ENCODE peak calls at places on chromosomes 11 and 22, in five cellular contexts. U, Z, R, K and N are unnamed samples.

GRCh38 chr11:117668291-117668690 is 128.7 kb downstream of the DSCAML1 start:
- DNase-seq in U (no peak), Z (no peak), R (no peak), K (no peak), N (no peak)

GRCh38 chr22:41779889-41780505 is 20.5 kb upstream of the CCDC134 start:
- DNase-seq in U (no peak), Z (no peak), R (peak; percentile 38), K (no peak), N (no peak)

GRCh38 chr11:94973099-94973968 is at the start of the genes CWC15 and KDM4D:
- DNase-seq in U (peak; percentile 94), Z (peak; percentile 94), R (peak; percentile 98), K (peak; percentile 97), N (peak; percentile 95)

GRCh38 chr22:16960220-16960883 is 47.7 kb downstream of the GAB4 start:
- DNase-seq in U (peak; percentile 5), Z (no peak), R (no peak), K (no peak), N (no peak)

GRCh38 chr22:40204331-40205116 is 26.8 kb downstream of the TNRC6B start:
- DNase-seq in U (no peak), Z (no peak), R (no peak), K (no peak), N (no peak)

GRCh38 chr11:47524200-47524874 is 28.6 kb downstream of the CELF1 start:
- DNase-seq in U (no peak), Z (peak; percentile 8), R (no peak), K (peak; percentile 76), N (peak; percentile 36)

GRCh38 chr11:113572349-113572748 is 97.2 kb upstream of the DRD2 start:
- DNase-seq in U (no peak), Z (no peak), R (no peak), K (no peak), N (no peak)

GRCh38 chr11:76792505-76793264 is 9.5 kb downstream of the TSKU start:
- DNase-seq in U (no peak), Z (no peak), R (peak; percentile 63), K (peak; percentile 49), N (peak; percentile 8)

GRCh38 chr11:121721448-121721847 is 268.7 kb upstream of the SORL1-AS1 start:
- DNase-seq in U (no peak), Z (no peak), R (no peak), K (no peak), N (no peak)

GRCh38 chr11:32141886-32142546 is 51.1 kb downstream of the RCN1 start:
- DNase-seq in U (no peak), Z (no peak), R (no peak), K (no peak), N (no peak)

GRCh38 chr11:19842505-19842904 is 129.9 kb downstream of the NAV2 start:
- DNase-seq in U (no peak), Z (no peak), R (no peak), K (no peak), N (no peak)

GRCh38 chr11:119375629-119376196 is 5.8 kb downstream of the USP2 start:
- DNase-seq in U (peak; percentile 60), Z (no peak), R (no peak), K (peak; percentile 84), N (no peak)

GRCh38 chr11:59106363-59107336 is at the start of gene FAM111B:
- DNase-seq in U (no peak), Z (peak; percentile 93), R (peak; percentile 86), K (peak; percentile 91), N (peak; percentile 86)

GRCh38 chr11:655036-655726 is 18.1 kb downstream of the DRD4 start:
- DNase-seq in U (no peak), Z (no peak), R (no peak), K (no peak), N (no peak)

GRCh38 chr11:6855971-6856542 is 6.8 kb upstream of the OR10A2 start:
- DNase-seq in U (no peak), Z (no peak), R (no peak), K (no peak), N (no peak)

GRCh38 chr11:95325777-95326258 is 94.8 kb upstream of the SESN3 start:
- DNase-seq in U (no peak), Z (no peak), R (no peak), K (no peak), N (no peak)

GRCh38 chr11:85953491-85954143 is 98.4 kb downstream of the CCDC83 start:
- DNase-seq in U (peak; percentile 19), Z (no peak), R (no peak), K (no peak), N (no peak)

GRCh38 chr11:16669799-16670415 is 68.5 kb upstream of the C11orf58 start:
- DNase-seq in U (no peak), Z (no peak), R (no peak), K (no peak), N (no peak)

GRCh38 chr11:35145249-35145648 is 6.3 kb downstream of the CD44 start:
- DNase-seq in U (peak; percentile 30), Z (no peak), R (no peak), K (no peak), N (peak; percentile 50)

GRCh38 chr11:115360186-115360824 is 143.9 kb downstream of the CADM1 start:
- DNase-seq in U (no peak), Z (no peak), R (no peak), K (no peak), N (no peak)

GRCh38 chr11:9396752-9397151 is 12.3 kb downstream of the IPO7 start:
- DNase-seq in U (no peak), Z (no peak), R (no peak), K (no peak), N (no peak)

GRCh38 chr11:70419307-70420007 is 21.1 kb downstream of the CTTN start:
- DNase-seq in U (no peak), Z (no peak), R (no peak), K (no peak), N (no peak)

GRCh38 chr11:70420496-70420895 is 22.2 kb downstream of the CTTN start:
- DNase-seq in U (no peak), Z (no peak), R (no peak), K (no peak), N (no peak)

GRCh38 chr11:70420008-70420464 is 21.7 kb downstream of the CTTN start:
- DNase-seq in U (peak; percentile 94), Z (no peak), R (no peak), K (no peak), N (no peak)

GRCh38 chr11:70422692-70423522 is 24.6 kb downstream of the CTTN start:
- DNase-seq in U (no peak), Z (no peak), R (no peak), K (no peak), N (no peak)

DNA sequence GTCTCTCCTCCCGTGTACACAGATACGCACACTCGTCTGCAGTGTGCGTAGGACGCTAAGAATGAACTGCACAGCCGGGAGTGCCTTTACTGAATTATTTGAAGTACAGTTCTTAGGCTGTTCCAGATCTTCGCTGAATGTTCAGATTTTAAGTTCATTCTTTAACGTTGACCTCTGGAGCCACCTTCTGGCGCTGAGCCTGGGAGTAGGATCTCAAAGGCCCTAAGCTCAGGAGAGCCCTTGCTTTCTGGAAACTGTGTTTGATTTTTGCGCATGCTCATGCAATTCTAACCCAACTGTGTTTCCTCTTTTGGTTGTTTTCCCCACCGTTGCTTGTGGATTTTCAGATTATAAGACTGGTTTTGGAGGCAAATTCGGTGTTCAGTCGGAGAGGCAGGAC is 22.8 kb downstream of the CTTN start:
- DNase-seq in U (no peak), Z (no peak), R (no peak), K (no peak), N (no peak)
- TF ChIP-seq POLR2AphosphoS5 in U (no peak), Z (no peak), R (no peak), K (no peak), N (no peak)

DNA sequence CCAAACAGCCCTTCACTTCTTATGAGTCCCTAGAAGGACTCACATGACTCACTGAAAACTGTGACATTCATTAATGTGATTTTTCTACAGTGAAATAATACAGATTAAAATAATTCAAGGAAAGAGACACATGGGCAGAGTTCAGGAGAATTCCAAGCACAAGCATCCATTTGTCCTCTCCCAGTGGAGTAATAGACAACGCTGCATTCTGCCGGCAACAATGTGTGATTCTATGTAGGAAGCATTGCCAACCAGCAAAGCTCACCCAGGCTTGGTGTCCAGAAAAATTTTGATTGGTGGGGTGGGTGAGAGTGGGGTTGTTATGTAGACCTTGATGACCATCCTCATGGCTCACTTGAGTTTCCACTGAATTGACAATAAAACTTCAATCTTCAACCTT is 123.9 kb downstream of the VPREB1 start:
- DNase-seq in U (no peak), Z (no peak), R (no peak), K (no peak), N (no peak)
- TF ChIP-seq POLR2AphosphoS5 in U (no peak), Z (no peak), R (no peak), K (no peak), N (no peak)

DNA sequence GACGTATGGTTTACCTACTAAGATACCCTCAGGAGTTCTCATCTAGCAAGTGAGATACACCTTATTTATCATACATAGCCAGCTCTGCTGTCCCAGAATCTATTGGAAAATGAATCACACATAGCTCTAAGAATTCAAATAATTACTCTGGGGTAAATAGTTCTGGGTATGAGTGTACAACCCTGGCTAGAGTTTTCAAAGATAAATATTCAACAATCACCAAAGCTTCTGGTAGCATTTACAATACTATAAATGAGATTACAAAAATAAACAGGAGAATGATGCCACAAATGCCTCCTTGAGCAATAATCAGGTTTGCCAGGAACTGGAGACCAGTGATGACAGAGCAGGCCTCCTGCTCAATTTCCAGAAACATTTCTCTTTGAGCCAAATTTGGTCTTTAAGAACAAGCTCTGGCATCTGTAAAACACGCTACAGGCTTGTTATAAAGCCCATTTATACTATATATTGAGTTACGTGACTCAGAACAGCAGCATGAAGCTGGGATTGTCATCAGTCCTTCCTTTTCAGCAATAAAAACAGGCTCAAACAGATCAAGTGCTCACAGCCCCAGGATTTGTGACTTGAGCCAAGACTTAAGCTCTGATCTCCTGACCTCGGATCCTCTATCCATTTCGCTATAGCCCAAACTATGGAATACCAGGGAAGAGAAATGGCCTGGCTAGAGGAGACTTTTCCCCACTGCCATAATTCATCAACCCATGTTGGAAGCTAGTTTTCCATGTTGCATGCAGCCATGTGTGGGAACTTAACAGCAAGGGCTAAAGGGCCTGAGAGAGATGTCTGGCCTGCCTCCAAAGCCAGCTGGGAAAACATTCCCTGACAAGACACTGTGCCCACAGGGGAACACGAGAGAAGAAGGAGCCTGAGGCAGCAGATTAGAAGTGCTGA is 19.7 kb downstream of the RAB30 start:
- DNase-seq in U (no peak), Z (peak; percentile 78), R (no peak), K (peak; percentile 84), N (no peak)
- TF ChIP-seq POLR2AphosphoS5 in U (no peak), Z (peak; percentile 94), R (no peak), K (peak; percentile 44), N (peak; percentile 92)

DNA sequence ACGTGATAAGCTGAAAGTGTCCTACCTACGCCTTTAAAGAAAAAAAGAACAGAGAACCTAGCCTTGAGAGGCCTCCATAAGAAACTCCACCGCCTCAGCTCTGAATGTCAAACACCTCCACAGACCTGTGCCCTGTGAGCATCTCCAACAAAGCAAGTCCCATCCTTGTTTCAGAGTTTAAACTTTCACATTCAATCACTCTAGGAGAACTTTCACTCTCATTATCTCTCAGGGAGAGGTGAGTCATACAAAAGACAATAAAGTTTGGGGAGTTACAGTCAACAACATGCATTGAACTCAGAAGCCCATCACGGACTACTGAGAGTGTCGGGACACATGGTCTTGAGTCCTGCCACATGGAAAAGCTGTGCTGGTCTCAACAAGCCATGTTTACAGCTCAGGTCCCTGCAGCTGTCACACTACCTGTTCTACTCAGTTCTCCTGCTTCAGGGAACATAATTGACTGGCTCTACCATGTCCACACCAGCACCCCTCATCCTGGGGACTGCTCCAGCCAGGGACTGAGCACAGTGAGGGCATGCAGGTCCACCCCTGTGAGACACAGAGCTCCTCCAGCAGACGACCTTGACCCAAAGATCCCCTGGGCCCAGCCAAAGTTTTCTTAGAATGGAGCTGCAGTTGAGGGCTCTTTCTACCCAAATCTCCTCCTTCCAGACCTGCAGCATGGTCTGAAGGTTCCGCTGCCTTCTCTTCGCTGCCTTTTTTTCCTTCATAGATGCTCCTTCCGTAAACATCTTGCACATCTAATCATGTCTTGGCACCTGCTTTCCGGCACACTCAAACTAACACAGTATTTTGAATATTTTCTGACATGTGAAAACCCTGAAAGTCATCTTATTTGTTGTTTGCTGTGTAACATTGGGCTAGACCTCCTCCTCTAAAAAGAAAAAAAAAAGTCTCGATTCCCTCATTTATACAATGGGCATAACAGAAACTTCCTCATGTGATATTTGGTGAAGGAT is 114.9 kb downstream of the ETS1 start:
- DNase-seq in U (no peak), Z (no peak), R (no peak), K (no peak), N (no peak)
- TF ChIP-seq POLR2AphosphoS5 in U (no peak), Z (no peak), R (peak; percentile 63), K (no peak), N (no peak)